ENCODE peak calls at places on chromosomes 1 and 21, in seven cellular contexts. G is A549, J is IMR-90, Y is HCT116, N is H1, E is SK-N-SH, K is HepG2. H is an unnamed sample.
A peak's percentile ranks its signal among the peaks of the same experiment; 100 is the strongest.

GRCh38 chr1:37096523-37096922 is 62.2 kb upstream of the GRIK3 start:
- DNase-seq in K (peak; percentile 63), E (peak; percentile 30), N (peak; percentile 38), G (peak; percentile 4), Y (peak; percentile 16), J (no peak), H (peak; percentile 57)

GRCh38 chr1:3708696-3709246 is 43.5 kb upstream of the CCDC27 start:
- DNase-seq in G (no peak), E (no peak), Y (no peak), J (no peak), N (no peak), K (no peak), H (no peak)

GRCh38 chr1:97999320-97999719 is 78.5 kb upstream of the DPYD start:
- DNase-seq in K (no peak), Y (no peak), E (no peak), N (no peak), J (peak; percentile 95), G (no peak), H (no peak)

GRCh38 chr21:32393677-32394001 is 827 bp upstream of the URB1 start:
- DNase-seq in E (no peak), K (no peak), N (no peak), Y (no peak), G (no peak), J (no peak), H (no peak)

GRCh38 chr1:87648720-87649119 is 320.0 kb downstream of the LMO4 start:
- DNase-seq in N (no peak), K (no peak), J (no peak), E (no peak), G (no peak), Y (no peak), H (no peak)

GRCh38 chr21:45541221-45542039 is 810 bp downstream of the SLC19A1 start:
- DNase-seq in K (no peak), N (no peak), G (peak; percentile 80), E (peak; percentile 95), J (peak; percentile 33), Y (peak; percentile 31), H (peak; percentile 97)

GRCh38 chr1:119882172-119883029 is 13.9 kb downstream of the ADAM30 start:
- DNase-seq in K (no peak), G (no peak), E (no peak), Y (no peak), J (peak; percentile 27), N (no peak), H (no peak)

GRCh38 chr1:243601720-243602119 is 248.3 kb downstream of the AKT3 start:
- DNase-seq in J (no peak), E (no peak), G (no peak), K (no peak), N (no peak), Y (no peak), H (no peak)

GRCh38 chr21:37700641-37701202 is 215.5 kb downstream of the KCNJ6 start:
- DNase-seq in J (peak; percentile 84), N (peak; percentile 33), E (peak; percentile 76), G (peak; percentile 63), K (peak; percentile 48), Y (peak; percentile 73), H (peak; percentile 79)

GRCh38 chr1:165857046-165857801 is 29.8 kb downstream of the UCK2 start:
- DNase-seq in G (peak; percentile 52), J (peak; percentile 55), N (no peak), K (peak; percentile 76), E (no peak), Y (no peak), H (no peak)

GRCh38 chr1:104132386-104132973 is 382.8 kb downstream of the AMY1C start:
- DNase-seq in E (peak; percentile 15), Y (no peak), K (peak; percentile 28), N (no peak), G (no peak), J (peak; percentile 1), H (no peak)

GRCh38 chr1:63593303-63593886 is at the start of gene PGM1:
- DNase-seq in Y (peak; percentile 48), G (peak; percentile 31), N (peak; percentile 50), E (peak; percentile 90), J (peak; percentile 80), K (peak; percentile 49), H (no peak)

GRCh38 chr1:222046684-222047083 is 304.8 kb upstream of the DUSP10 start:
- DNase-seq in N (no peak), J (no peak), G (no peak), K (no peak), E (no peak), Y (no peak), H (no peak)

GRCh38 chr1:89112871-89113613 is 12.9 kb downstream of the GBP2 start:
- DNase-seq in E (no peak), G (no peak), N (no peak), Y (no peak), J (no peak), K (no peak), H (no peak)

GRCh38 chr1:228429007-228429406 is 12.3 kb upstream of the TRIM17 start:
- DNase-seq in N (no peak), E (no peak), Y (no peak), J (no peak), G (no peak), K (no peak), H (no peak)

GRCh38 chr1:109161836-109162606 is 48.1 kb downstream of the ELAPOR1 start:
- DNase-seq in J (peak; percentile 89), E (no peak), G (no peak), Y (no peak), K (no peak), N (no peak), H (no peak)

GRCh38 chr1:48576565-48576964 is 104.6 kb upstream of the SPATA6 start:
- DNase-seq in J (no peak), Y (no peak), N (no peak), E (no peak), K (no peak), G (no peak), H (no peak)

GRCh38 chr1:83882906-83883305 is 116.0 kb downstream of the TTLL7 start:
- DNase-seq in Y (peak; percentile 24), E (no peak), J (peak; percentile 58), K (no peak), N (no peak), G (no peak), H (peak; percentile 13)

GRCh38 chr1:101971309-101971708 is 25.4 kb downstream of the OLFM3 start:
- DNase-seq in Y (no peak), N (no peak), J (peak; percentile 0), K (no peak), G (no peak), E (no peak), H (no peak)

DNA sequence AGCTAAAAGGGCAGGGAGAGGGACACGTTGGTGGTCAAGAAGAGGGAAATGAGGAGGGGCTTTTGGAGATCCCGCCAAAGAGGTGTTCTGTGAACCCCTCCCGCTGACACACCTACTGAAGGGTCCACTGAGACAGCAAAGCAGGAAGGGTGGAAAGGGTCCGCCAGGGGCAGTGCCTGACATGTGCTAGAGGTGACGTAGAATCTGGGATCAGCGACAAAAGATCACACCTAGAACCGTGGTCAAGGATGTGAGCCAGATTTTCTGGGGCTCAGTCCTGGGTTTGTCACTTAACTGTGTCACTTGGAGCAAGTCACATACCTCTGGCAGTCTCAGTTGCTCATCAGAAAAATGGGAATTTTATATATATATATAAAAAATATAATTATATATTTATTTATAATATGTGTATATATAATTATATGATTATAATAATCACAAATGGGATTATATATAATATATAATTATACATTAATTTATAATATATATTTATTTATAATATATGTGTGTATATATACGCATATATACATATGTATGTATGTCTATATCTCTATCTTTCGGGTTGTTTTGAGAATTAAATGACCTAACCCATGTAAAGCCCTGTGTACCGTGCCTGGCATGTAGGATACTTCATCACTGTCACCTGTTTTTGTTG is 34.9 kb upstream of the ATP5PO start:
- DNase-seq in E (no peak), Y (no peak), G (no peak), J (no peak), K (no peak), N (no peak), H (no peak)
- H3K4me1 ChIP-seq in E (peaks cover 15% of the 10 kb centered on the region), Y (peaks cover 32% of the 10 kb centered on the region), G (peaks cover 19% of the 10 kb centered on the region), J (peaks cover 19% of the 10 kb centered on the region), K (peaks cover 29% of the 10 kb centered on the region), N (peaks cover 16% of the 10 kb centered on the region), H (peaks cover 30% of the 10 kb centered on the region)

GRCh38 chr1:39650431-39650830 is 11.0 kb upstream of the HEYL start:
- DNase-seq in Y (no peak), G (no peak), N (no peak), K (no peak), J (no peak), E (no peak), H (no peak)
- TF ChIP-seq RAD21 in Y (no peak), G (no peak), N (no peak), K (no peak), J (no peak), E (no peak), H (no peak)

DNA sequence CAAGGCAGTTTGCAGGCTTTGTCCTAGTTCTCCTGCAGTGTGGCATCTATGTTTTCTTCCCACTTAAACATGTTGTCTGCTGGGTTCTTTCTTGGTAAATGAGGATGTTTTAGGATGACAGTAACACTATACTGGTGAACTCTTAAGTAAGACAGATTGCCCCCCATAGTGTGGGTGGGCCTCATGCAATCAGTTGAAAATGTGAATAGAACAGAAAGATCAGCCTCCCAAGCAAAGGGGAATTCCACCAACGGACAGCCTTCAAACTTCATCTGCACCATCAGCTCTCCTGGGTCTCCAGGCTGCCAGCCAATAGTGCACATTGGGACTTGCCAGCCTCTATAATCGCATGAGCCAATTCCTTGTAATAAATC is 10.7 kb upstream of the TARBP1 start:
- DNase-seq in J (no peak), K (no peak), E (no peak), Y (no peak), N (no peak), G (no peak), H (no peak)
- H3K4me1 ChIP-seq in J (peaks cover 7% of the 10 kb centered on the region), K (peaks cover 28% of the 10 kb centered on the region), E (peaks cover 6% of the 10 kb centered on the region), Y (no peaks in the 10 kb centered on the region), N (peaks cover 6% of the 10 kb centered on the region), G (peaks cover 10% of the 10 kb centered on the region), H (no peaks in the 10 kb centered on the region)

GRCh38 chr1:30872033-30872947 is 36.3 kb downstream of the SDC3 start:
- DNase-seq in K (no peak), J (no peak), Y (no peak), N (no peak), G (no peak), E (no peak), H (peak; percentile 88)
- TF ChIP-seq RAD21 in K (no peak), J (no peak), Y (no peak), N (no peak), G (no peak), E (no peak), H (peak; percentile 20)